ENCODE peak calls at places on chromosomes 4 and X, in eight cellular contexts. L is psoas muscle, S is prostate gland, A is transverse colon, J is pancreas, Y is neural progenitor cell, I is right atrium auricular region, O is heart left ventricle. K is an unnamed sample. For H3K27me3 and H3K9me3, the result is how much of the 10 kb centered on the place peaks cover.

GRCh38 chrX:11970935-11971334 is 167.3 kb upstream of the FRMPD4 start:
- DNase-seq in O (no peak), A (no peak), L (no peak), S (no peak), J (no peak), Y (no peak), I (no peak), K (no peak)

GRCh38 chrX:133588827-133589226 is 173.5 kb upstream of the GPC4 start:
- DNase-seq in O (no peak), S (no peak), J (no peak), I (no peak), L (no peak), Y (no peak), A (no peak), K (no peak)

GRCh38 chr4:974668-975067 is 1.3 kb upstream of the DGKQ start:
- DNase-seq in A (no peak), Y (no peak), L (no peak), O (no peak), J (no peak), S (no peak), I (no peak), K (no peak)

GRCh38 chr4:1766336-1767057 is 26.6 kb upstream of the FGFR3 start:
- DNase-seq in Y (peak), O (no peak), A (no peak), L (no peak), I (no peak), J (no peak), S (no peak), K (no peak)

GRCh38 chr4:2936773-2937145 is 26.4 kb downstream of the NOP14 start:
- DNase-seq in A (no peak), Y (no peak), J (peak), I (no peak), O (no peak), L (no peak), S (no peak), K (no peak)

GRCh38 chrX:10620121-10620699 is at the start of gene MID1:
- DNase-seq in Y (peak), I (peak), L (peak), A (peak), J (peak), S (peak), O (peak), K (peak)

GRCh38 chr4:121011780-121012340 is 60.5 kb downstream of the NDNF start:
- DNase-seq in L (no peak), S (no peak), I (no peak), Y (no peak), A (no peak), J (no peak), O (no peak), K (no peak)

GRCh38 chr4:159273126-159273438 is 170.2 kb downstream of the RAPGEF2 start:
- DNase-seq in O (peak), J (no peak), Y (no peak), S (no peak), I (no peak), A (no peak), L (no peak), K (no peak)

GRCh38 chr4:145287351-145287750 is 107.0 kb upstream of the OTUD4 start:
- DNase-seq in O (no peak), L (no peak), I (no peak), A (no peak), J (no peak), S (no peak), Y (no peak), K (no peak)

GRCh38 chr4:156815717-156816319 is 155.8 kb downstream of the PDGFC start:
- DNase-seq in L (no peak), J (no peak), I (no peak), A (no peak), Y (no peak), S (no peak), O (no peak), K (peak)

GRCh38 chrX:84933956-84934556 is 69.6 kb upstream of the APOOL start:
- DNase-seq in I (no peak), J (no peak), S (no peak), L (no peak), Y (no peak), O (no peak), A (no peak), K (no peak)

GRCh38 chrX:71107762-71108360 is 1.3 kb upstream of the CXorf65 start:
- DNase-seq in I (no peak), J (no peak), Y (no peak), A (no peak), O (peak), L (no peak), S (no peak), K (peak)

DNA sequence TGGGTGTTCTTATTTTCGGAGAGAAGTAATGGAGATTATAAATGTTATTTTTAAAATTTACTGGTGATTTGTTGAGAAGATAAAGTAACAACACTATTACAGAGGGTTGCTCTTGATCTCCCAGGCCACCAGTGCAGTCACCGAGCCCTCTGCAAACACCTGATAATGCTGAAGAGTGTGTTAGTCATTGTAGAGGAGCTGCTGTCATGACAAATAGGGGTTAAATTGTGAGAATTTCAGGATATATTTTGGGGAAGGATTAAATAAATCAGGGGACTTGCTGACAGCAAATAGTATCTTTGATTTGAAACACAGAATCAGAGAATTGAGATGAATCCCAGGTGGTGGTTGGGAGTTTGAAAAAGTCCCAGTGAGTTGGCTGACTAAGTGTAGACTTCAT is 16.7 kb upstream of the HAND2 start:
- DNase-seq in A (no peak), O (no peak), Y (no peak), J (no peak), I (no peak), L (no peak), S (no peak), K (no peak)
- H3K27me3 ChIP-seq in A (under half), O (under half), Y (half or more), J (under half), I (under half), L (under half), S (under half), K (under half)

DNA sequence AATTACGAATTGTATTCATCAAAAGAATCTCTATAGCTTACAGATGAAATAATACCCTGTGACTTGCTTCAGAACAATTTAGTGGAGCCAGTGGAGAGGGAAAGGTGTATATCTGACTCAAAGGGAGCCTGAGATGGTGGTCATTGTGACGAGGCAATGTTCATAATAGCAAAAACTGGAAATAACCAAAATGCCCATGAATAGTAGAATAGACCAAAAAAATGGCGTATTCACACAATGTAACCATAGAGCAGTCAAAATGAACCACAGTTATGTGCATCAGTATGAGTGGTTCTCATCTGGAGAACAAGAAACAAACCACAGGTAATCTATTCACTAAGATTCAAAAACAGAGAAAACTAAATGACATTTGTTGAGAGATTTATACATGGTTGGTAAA is 125.3 kb upstream of the CLNK start:
- DNase-seq in O (no peak), L (no peak), Y (no peak), A (no peak), J (no peak), I (no peak), S (no peak), K (no peak)
- H3K9me3 ChIP-seq in O (under half), L (under half), Y (under half), A (under half), J (under half), I (under half), S (under half), K (under half)

GRCh38 chrX:65731684-65732289 is 64.3 kb downstream of the MSN start:
- DNase-seq in Y (no peak), J (no peak), I (no peak), A (no peak), S (no peak), L (no peak), O (no peak), K (no peak)

GRCh38 chrX:65723706-65724105 is 56.3 kb downstream of the MSN start:
- DNase-seq in J (no peak), Y (no peak), I (no peak), A (no peak), L (no peak), S (no peak), O (no peak), K (no peak)

DNA sequence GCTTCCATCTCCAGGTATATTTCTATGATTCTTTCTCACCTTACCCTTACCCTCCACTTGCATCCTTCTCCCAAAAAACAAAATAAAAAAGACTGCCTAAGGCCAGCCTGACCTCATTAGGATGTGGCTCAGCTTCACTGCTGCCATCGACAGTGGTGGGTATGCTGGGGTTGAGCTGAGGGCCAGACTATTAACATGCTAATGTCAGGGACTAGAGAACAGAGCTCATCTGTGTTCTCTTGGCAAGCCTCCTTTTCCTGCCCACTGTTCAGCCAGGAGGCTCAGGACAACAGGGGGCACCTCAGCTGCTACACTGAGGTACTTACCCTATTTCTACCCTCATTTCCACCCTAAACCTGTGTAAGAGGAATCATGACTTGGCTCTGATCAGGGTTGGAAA is 59.3 kb downstream of the MSN start:
- DNase-seq in J (no peak), A (no peak), O (no peak), I (no peak), Y (no peak), S (no peak), L (no peak), K (no peak)
- H3K27ac ChIP-seq in J (no peak), A (no peak), O (no peak), I (no peak), Y (no peak), S (no peak), L (no peak), K (no peak)

DNA sequence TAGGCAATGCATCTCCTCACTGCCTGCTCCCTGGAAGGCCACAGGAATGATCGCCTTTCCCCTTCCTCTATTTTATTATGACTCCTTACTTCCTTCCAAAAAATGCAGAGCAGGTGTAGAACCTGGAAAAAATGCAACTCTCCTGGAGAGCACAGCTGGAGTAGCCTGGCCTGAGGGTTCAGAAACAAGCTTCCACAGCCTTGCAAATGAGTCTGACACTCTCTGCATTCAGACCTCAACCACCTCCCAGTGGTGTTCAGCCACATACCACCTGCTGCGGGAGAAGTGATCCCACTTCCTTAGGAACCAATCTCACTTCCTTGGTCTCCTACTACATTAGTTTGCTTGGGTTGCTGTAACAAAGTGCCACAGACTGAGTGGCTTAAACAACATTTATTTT is 368.1 kb upstream of the NOCT start:
- DNase-seq in J (no peak), I (no peak), A (no peak), O (no peak), Y (no peak), L (no peak), S (no peak), K (peak)
- H3K27me3 ChIP-seq in J (under half), I (under half), A (under half), O (under half), Y (under half), L (under half), S (under half), K (under half)

DNA sequence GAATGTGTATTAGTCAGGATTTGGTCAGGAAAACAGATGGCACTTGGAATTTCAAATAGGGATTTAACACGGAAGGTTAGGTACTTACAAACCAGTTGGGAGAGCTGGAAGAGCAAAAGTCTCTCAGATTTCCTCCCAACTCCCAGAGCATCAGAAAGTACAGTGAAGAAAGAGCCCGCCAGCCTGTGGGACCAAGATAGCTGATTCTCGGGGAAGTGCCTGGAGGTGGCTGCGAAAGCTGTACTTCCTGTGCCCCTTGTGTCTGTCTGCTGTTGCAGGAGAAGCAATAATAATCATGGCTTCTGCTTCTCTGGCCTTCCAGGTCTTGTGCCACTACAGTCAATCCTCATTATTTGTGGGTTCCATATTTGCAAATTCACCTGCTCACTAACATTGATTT is 221.0 kb upstream of the BCOR start:
- DNase-seq in L (no peak), S (no peak), A (no peak), J (no peak), O (no peak), Y (no peak), I (no peak), K (no peak)
- H3K9me3 ChIP-seq in L (under half), S (under half), A (under half), J (under half), O (half or more), Y (under half), I (under half), K (under half)

DNA sequence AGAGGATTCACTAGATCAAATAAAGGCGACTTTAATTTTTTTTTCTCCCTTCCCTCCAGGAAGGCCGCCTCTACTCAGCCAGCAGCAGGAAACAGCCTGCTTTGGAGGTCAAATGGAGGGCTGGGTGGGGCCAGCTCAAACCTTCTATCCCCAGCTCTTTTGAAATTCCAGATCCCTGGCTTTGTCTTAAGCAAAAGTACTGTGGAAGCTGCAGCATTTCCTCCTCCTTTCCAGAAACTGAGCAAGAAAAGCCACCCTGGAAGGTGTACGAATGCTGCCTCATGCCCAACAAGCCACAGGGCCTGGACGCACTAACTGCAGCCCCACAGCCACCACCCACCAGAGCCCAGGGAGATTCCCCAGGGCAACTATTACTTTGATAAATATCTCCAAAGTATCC is 55.1 kb upstream of the ZCCHC13 start:
- DNase-seq in L (no peak), J (no peak), A (peak), S (no peak), Y (peak), O (peak), I (no peak), K (no peak)
- H3K27ac ChIP-seq in L (peak), J (no peak), A (peak), S (no peak), Y (no peak), O (no peak), I (peak), K (no peak)

GRCh38 chr4:26826721-26827120 is 33.9 kb upstream of the STIM2 start:
- DNase-seq in Y (no peak), J (peak), O (no peak), A (peak), S (no peak), I (no peak), L (no peak), K (no peak)

GRCh38 chr4:26827798-26828197 is 32.8 kb upstream of the STIM2 start:
- DNase-seq in S (no peak), Y (no peak), L (no peak), J (peak), O (no peak), I (no peak), A (no peak), K (no peak)

GRCh38 chr4:26830701-26831100 is 29.9 kb upstream of the STIM2 start:
- DNase-seq in S (no peak), Y (no peak), J (no peak), A (no peak), L (no peak), I (no peak), O (no peak), K (no peak)

GRCh38 chr4:26830016-26830415 is 30.6 kb upstream of the STIM2 start:
- DNase-seq in O (no peak), I (no peak), S (no peak), J (no peak), Y (no peak), L (no peak), A (no peak), K (no peak)

GRCh38 chr4:26829018-26829417 is 31.6 kb upstream of the STIM2 start:
- DNase-seq in O (no peak), S (no peak), J (peak), A (no peak), Y (no peak), I (no peak), L (no peak), K (no peak)
- H3K27me3 ChIP-seq in O (under half), S (under half), J (under half), A (under half), Y (under half), I (under half), L (under half), K (under half)

DNA sequence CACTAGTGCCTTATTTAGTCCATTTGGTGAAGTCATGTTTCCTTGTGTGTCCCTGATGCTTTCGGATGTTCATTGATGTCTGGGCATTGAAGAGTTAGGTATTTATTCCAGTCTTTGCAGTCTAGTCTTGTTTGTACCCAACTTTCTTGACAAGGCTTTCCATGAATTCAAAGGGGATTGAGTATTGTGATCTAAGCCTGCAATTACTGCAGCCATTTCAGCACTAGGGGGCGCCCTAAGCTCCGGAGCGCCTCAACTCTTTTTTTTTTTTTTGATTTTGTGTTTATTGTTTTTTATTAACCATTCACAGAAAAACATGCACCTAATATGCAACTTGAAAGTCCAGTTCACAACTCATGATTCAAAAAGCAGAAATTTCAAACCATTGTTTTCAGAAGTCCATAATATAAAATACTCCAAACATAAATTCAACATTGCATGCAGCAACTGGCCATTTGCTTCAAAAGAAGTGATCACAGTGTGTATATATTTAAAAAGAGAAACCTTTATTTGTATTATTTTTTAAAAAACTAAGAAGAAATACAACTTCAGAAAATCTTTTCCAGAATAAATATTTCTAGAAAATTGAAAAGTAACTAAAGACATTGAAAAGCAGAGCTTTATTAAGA is 59.2 kb downstream of the PTPN13 start:
- DNase-seq in O (no peak), Y (no peak), L (no peak), S (no peak), I (no peak), J (no peak), A (peak), K (no peak)
- H3K9me3 ChIP-seq in O (half or more), Y (half or more), L (under half), S (under half), I (under half), J (under half), A (under half), K (under half)

GRCh38 chrX:7420712-7421111 is 272.8 kb upstream of the PUDP start:
- DNase-seq in J (no peak), S (no peak), L (no peak), I (no peak), A (no peak), O (no peak), Y (no peak), K (no peak)
- H3K27ac ChIP-seq in J (no peak), S (no peak), L (no peak), I (no peak), A (no peak), O (no peak), Y (no peak), K (no peak)

GRCh38 chrX:109732319-109732779 is 708 bp downstream of the ACSL4 start:
- DNase-seq in O (no peak), Y (peak), S (no peak), L (no peak), J (no peak), A (no peak), I (no peak), K (peak)
- H3K27me3 ChIP-seq in O (under half), Y (under half), S (under half), L (under half), J (under half), A (under half), I (under half), K (under half)

K was measured in SJCRH30.